ENCODE peak calls at places on chromosome 6, in ten cellular contexts. T is sigmoid colon, X is WERI-Rb-1, F is RWPE2, H is HepG2, J is GM13977, W is lower leg skin, P is A549, V is endothelial cell of umbilical vein, O is vagina. G is an unnamed sample.

GRCh38 chr6:108501559-108501958 is 59.2 kb upstream of the FOXO3 start:
- DNase-seq in T (no peak), X (no peak), F (no peak), H (no peak), J (no peak), W (no peak), P (no peak), V (peak), O (no peak), G (no peak)

GRCh38 chr6:62999796-63000195 is 211.5 kb upstream of the FKBP1C start:
- DNase-seq in T (no peak), X (no peak), F (no peak), H (no peak), J (no peak), W (no peak), P (no peak), V (no peak), O (no peak), G (no peak)

GRCh38 chr6:12716298-12716853 is at the start of gene PHACTR1:
- DNase-seq in T (no peak), X (no peak), F (no peak), H (no peak), J (no peak), W (no peak), P (no peak), V (no peak), O (no peak), G (no peak)

GRCh38 chr6:92122746-92123145 is 1296.6 kb downstream of the EPHA7 start:
- DNase-seq in T (no peak), X (no peak), F (no peak), H (peak), J (no peak), W (no peak), P (no peak), V (peak), O (no peak), G (no peak)

GRCh38 chr6:151911401-151911800 is 103.9 kb downstream of the ESR1 start:
- DNase-seq in T (no peak), X (no peak), F (no peak), H (no peak), J (no peak), W (no peak), P (no peak), V (no peak), O (no peak), G (no peak)

GRCh38 chr6:106241498-106241897 is 84.1 kb downstream of the ATG5 start:
- DNase-seq in T (no peak), X (no peak), F (no peak), H (no peak), J (no peak), W (no peak), P (no peak), V (no peak), O (no peak), G (no peak)

GRCh38 chr6:3041147-3041546 is 27.1 kb upstream of the RIPK1 start:
- DNase-seq in T (no peak), X (no peak), F (no peak), H (no peak), J (no peak), W (no peak), P (no peak), V (no peak), O (no peak), G (no peak)

GRCh38 chr6:21438237-21438985 is 155.1 kb upstream of the SOX4 start:
- DNase-seq in T (no peak), X (no peak), F (no peak), H (no peak), J (peak), W (no peak), P (no peak), V (no peak), O (no peak), G (no peak)

GRCh38 chr6:136889271-136890193 is 32.6 kb upstream of the SLC35D3 start:
- DNase-seq in T (no peak), X (no peak), F (no peak), H (peak), J (no peak), W (no peak), P (peak), V (no peak), O (no peak), G (no peak)

GRCh38 chr6:11815231-11815630 is 36.6 kb upstream of the ADTRP start:
- DNase-seq in T (no peak), X (no peak), F (no peak), H (no peak), J (no peak), W (no peak), P (peak), V (no peak), O (no peak), G (no peak)

GRCh38 chr6:129197154-129197553 is 314.2 kb downstream of the LAMA2 start:
- DNase-seq in T (no peak), X (no peak), F (no peak), H (no peak), J (no peak), W (no peak), P (no peak), V (no peak), O (no peak), G (no peak)

GRCh38 chr6:114558153-114558552 is 215.3 kb upstream of the HS3ST5 start:
- DNase-seq in T (no peak), X (no peak), F (no peak), H (no peak), J (no peak), W (no peak), P (no peak), V (no peak), O (no peak), G (no peak)

GRCh38 chr6:15574023-15574422 is 88.8 kb downstream of the DTNBP1 start:
- DNase-seq in T (no peak), X (no peak), F (no peak), H (no peak), J (no peak), W (no peak), P (no peak), V (no peak), O (no peak), G (no peak)

GRCh38 chr6:71619836-71620235 is 266.5 kb upstream of the RIMS1 start:
- DNase-seq in T (no peak), X (no peak), F (no peak), H (no peak), J (no peak), W (no peak), P (no peak), V (no peak), O (no peak), G (no peak)

GRCh38 chr6:139187489-139187888 is 52.6 kb downstream of the HECA start:
- DNase-seq in T (no peak), X (no peak), F (no peak), H (no peak), J (no peak), W (no peak), P (no peak), V (no peak), O (no peak), G (no peak)

GRCh38 chr6:2920671-2921112 is 17.6 kb upstream of the SERPINB9 start:
- DNase-seq in T (no peak), X (peak), F (no peak), H (no peak), J (no peak), W (peak), P (no peak), V (no peak), O (peak), G (no peak)

GRCh38 chr6:11296449-11297375 is 64.2 kb upstream of the NEDD9 start:
- DNase-seq in T (no peak), X (no peak), F (no peak), H (peak), J (no peak), W (no peak), P (no peak), V (no peak), O (no peak), G (no peak)

GRCh38 chr6:154426997-154427396 is 70.4 kb upstream of the IPCEF1 start:
- DNase-seq in T (no peak), X (no peak), F (no peak), H (no peak), J (no peak), W (no peak), P (no peak), V (no peak), O (no peak), G (no peak)

GRCh38 chr6:2094637-2095036 is 150.8 kb downstream of the GMDS start:
- DNase-seq in T (no peak), X (no peak), F (no peak), H (no peak), J (no peak), W (no peak), P (no peak), V (no peak), O (no peak), G (no peak)

GRCh38 chr6:78390066-78390465 is 477.3 kb upstream of the IRAK1BP1 start:
- DNase-seq in T (no peak), X (no peak), F (no peak), H (peak), J (no peak), W (no peak), P (no peak), V (no peak), O (no peak), G (no peak)

GRCh38 chr6:128806274-128806673 is 76.7 kb upstream of the LAMA2 start:
- DNase-seq in T (peak), X (no peak), F (no peak), H (no peak), J (no peak), W (no peak), P (no peak), V (no peak), O (no peak), G (no peak)

GRCh38 chr6:119467478-119468081 is 118.0 kb upstream of the MAN1A1 start:
- DNase-seq in T (no peak), X (no peak), F (no peak), H (no peak), J (no peak), W (no peak), P (no peak), V (no peak), O (no peak), G (no peak)

GRCh38 chr6:130944486-130944885 is 117.3 kb downstream of the SMLR1 start:
- DNase-seq in T (no peak), X (no peak), F (no peak), H (no peak), J (no peak), W (no peak), P (no peak), V (no peak), O (no peak), G (no peak)

GRCh38 chr6:144434308-144434990 is 149.3 kb downstream of the UTRN start:
- DNase-seq in T (no peak), X (no peak), F (no peak), H (no peak), J (no peak), W (no peak), P (no peak), V (peak), O (no peak), G (no peak)

GRCh38 chr6:31717499-31718222 is 2.5 kb downstream of the LY6G6D start:
- DNase-seq in T (no peak), X (peak), F (no peak), H (peak), J (no peak), W (no peak), P (no peak), V (no peak), O (no peak), G (no peak)

GRCh38 chr6:148455674-148456559 is 113.3 kb downstream of the SASH1 start:
- DNase-seq in T (no peak), X (no peak), F (no peak), H (no peak), J (no peak), W (no peak), P (no peak), V (peak), O (no peak), G (no peak)

GRCh38 chr6:155880905-155881304 is 425.3 kb upstream of the NOX3 start:
- DNase-seq in T (no peak), X (no peak), F (no peak), H (no peak), J (no peak), W (no peak), P (no peak), V (peak), O (no peak), G (no peak)

GRCh38 chr6:80742481-80742880 is 636.0 kb downstream of the BCKDHB start:
- DNase-seq in T (no peak), X (no peak), F (no peak), H (peak), J (no peak), W (no peak), P (peak), V (peak), O (no peak), G (no peak)

GRCh38 chr6:158572653-158573541 is 13.0 kb downstream of the TMEM181 start:
- DNase-seq in T (no peak), X (no peak), F (no peak), H (no peak), J (no peak), W (peak), P (no peak), V (no peak), O (no peak), G (no peak)

GRCh38 chr6:654136-654535 is 2.8 kb downstream of the HUS1B start:
- DNase-seq in T (no peak), X (no peak), F (no peak), H (no peak), J (no peak), W (no peak), P (no peak), V (peak), O (no peak), G (no peak)

GRCh38 chr6:23145801-23146200 is 576.4 kb downstream of the HDGFL1 start:
- DNase-seq in T (no peak), X (no peak), F (no peak), H (no peak), J (no peak), W (no peak), P (no peak), V (no peak), O (no peak), G (no peak)

GRCh38 chr6:27867941-27868705 is 44.1 kb downstream of the OR2B2 start:
- DNase-seq in T (no peak), X (no peak), F (no peak), H (no peak), J (no peak), W (no peak), P (no peak), V (peak), O (no peak), G (no peak)

GRCh38 chr6:1027109-1027794 is 284.6 kb upstream of the FOXQ1 start:
- DNase-seq in T (no peak), X (no peak), F (no peak), H (no peak), J (no peak), W (no peak), P (peak), V (no peak), O (peak), G (no peak)

GRCh38 chr6:19892250-19892649 is 55.1 kb downstream of the ID4 start:
- DNase-seq in T (no peak), X (no peak), F (peak), H (no peak), J (no peak), W (peak), P (no peak), V (no peak), O (peak), G (no peak)

GRCh38 chr6:158879180-158879579 is 60.0 kb upstream of the EZR start:
- DNase-seq in T (no peak), X (no peak), F (no peak), H (no peak), J (no peak), W (no peak), P (no peak), V (no peak), O (no peak), G (no peak)

GRCh38 chr6:119283979-119284545 is 65.5 kb downstream of the MAN1A1 start:
- DNase-seq in T (no peak), X (no peak), F (no peak), H (no peak), J (no peak), W (no peak), P (no peak), V (no peak), O (no peak), G (no peak)

GRCh38 chr6:7535498-7535897 is 6.0 kb upstream of the DSP start:
- DNase-seq in T (no peak), X (no peak), F (no peak), H (no peak), J (no peak), W (no peak), P (no peak), V (no peak), O (no peak), G (no peak)

GRCh38 chr6:169417101-169417500 is 163.5 kb upstream of the THBS2 start:
- DNase-seq in T (no peak), X (no peak), F (no peak), H (no peak), J (no peak), W (no peak), P (no peak), V (no peak), O (no peak), G (no peak)

GRCh38 chr6:169424821-169425240 is 171.2 kb upstream of the THBS2 start:
- DNase-seq in T (no peak), X (no peak), F (no peak), H (no peak), J (no peak), W (no peak), P (no peak), V (no peak), O (no peak), G (no peak)

GRCh38 chr6:169421890-169422289 is 168.2 kb upstream of the THBS2 start:
- DNase-seq in T (no peak), X (no peak), F (no peak), H (no peak), J (no peak), W (no peak), P (no peak), V (no peak), O (peak), G (no peak)

GRCh38 chr6:169424149-169424804 is 170.6 kb upstream of the THBS2 start:
- DNase-seq in T (no peak), X (no peak), F (no peak), H (no peak), J (no peak), W (no peak), P (no peak), V (no peak), O (no peak), G (no peak)

DNA sequence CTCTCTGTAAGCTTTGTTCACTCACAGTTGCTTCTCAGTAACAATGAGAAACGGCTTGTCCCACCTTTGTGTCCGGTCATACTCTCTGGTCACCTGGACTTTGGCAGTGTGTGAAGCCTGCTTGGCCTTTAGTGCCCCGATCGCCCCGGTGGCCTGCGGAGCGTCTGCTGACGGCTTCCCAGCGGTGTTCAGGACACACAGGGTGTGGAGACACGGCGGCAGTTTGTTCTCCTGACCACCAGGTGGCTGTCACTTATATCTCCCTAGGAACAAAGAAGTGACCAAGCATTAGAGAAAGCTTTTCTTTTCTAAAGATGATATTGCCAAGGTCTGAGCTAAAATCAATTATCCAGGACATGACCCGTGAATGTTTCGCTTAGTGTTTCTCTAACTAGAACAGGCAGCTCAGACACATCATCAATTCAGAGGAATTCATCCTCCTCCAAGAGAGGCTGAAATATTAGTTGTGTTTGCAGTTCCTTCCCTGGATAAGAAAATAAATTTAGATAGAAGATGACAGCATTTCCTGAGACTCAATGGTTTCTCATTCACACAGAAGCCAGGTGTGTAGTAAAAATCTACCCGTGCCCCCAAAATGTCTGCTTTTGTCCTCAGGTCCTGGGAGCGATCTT is 167.4 kb upstream of the THBS2 start:
- DNase-seq in T (no peak), X (peak), F (no peak), H (peak), J (no peak), W (no peak), P (no peak), V (no peak), O (peak), G (no peak)
- TF ChIP-seq CTCF in T (no peak), X (peak), F (no peak), H (peak), J (peak), W (no peak), P (no peak), V (no peak), O (no peak), G (no peak)

GRCh38 chr6:39451831-39452230 is 129.3 kb upstream of the KCNK16 start:
- DNase-seq in T (no peak), X (no peak), F (no peak), H (no peak), J (peak), W (no peak), P (peak), V (no peak), O (no peak), G (no peak)
- TF ChIP-seq CTCF in T (no peak), X (peak), F (no peak), H (peak), J (peak), W (no peak), P (no peak), V (peak), O (no peak), G (no peak)

DNA sequence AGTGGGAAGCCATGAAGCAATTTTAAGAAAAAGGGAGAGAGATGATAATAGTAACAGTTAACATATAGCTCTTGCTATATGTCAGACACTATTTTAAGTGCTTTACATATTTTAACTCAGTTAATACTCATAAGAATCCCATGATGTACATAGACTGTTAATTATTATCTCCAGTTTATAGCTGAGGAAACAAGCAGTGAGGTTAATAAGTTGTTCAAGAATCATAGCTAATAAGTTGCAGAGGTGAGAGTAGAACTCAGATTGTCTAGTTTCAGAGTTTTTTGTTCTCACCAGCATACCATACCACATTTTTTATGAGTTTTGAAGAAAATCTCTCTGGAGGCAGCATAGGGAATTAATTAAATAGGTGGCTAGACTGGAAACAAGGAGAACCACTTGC is 144.6 kb upstream of the MMS22L start:
- DNase-seq in T (no peak), X (no peak), F (no peak), H (no peak), J (no peak), W (no peak), P (no peak), V (no peak), O (no peak), G (no peak)
- TF ChIP-seq CTCF in T (no peak), X (no peak), F (no peak), H (no peak), J (no peak), W (no peak), P (no peak), V (no peak), O (no peak), G (no peak)

DNA sequence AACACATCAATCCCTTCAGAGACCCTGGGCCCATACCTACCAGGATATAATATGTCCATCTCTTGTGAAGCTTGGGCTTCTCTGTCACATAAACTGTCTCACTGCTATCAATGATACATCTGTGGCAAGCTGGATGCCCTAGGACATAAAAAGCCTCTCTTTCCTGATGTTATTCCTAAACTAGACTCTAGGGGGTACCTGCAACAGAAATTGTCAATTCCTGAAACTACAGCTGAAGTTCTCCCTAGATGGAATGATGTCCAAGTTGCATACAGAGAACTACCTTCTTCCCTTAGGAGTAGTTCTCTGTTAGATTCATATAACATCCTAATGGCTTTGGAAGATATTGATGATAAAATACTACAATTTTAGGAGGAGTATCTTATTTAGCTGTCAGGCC is 35.8 kb downstream of the TBX18 start:
- DNase-seq in T (no peak), X (no peak), F (no peak), H (peak), J (no peak), W (no peak), P (peak), V (peak), O (no peak), G (no peak)
- TF ChIP-seq CTCF in T (no peak), X (peak), F (peak), H (peak), J (no peak), W (no peak), P (no peak), V (peak), O (no peak), G (no peak)